ENCODE peak calls at places on chromosomes 7 and 10, in nine cellular contexts. One of them, this sample, is unnamed.

GRCh38 chr7:16585540-16585939 is 58.9 kb downstream of the LRRC72 start:
- DNase-seq in NCI-H774: no peak
- DNase-seq in ascending aorta: no peak
- DNase-seq in neuronal stem cell: no peak
- DNase-seq in fibroblast of pulmonary artery: no peak
- DNase-seq in GM13977: no peak
- DNase-seq in stimulated activated CD8-positive, alpha-beta memory T cell treated with anti-CD3 and anti-CD28 coated beads, Interleukin-7, amount 100 ng/mL, for 24 hours: no peak
- DNase-seq in frontal cortex: no peak
- DNase-seq in amniotic stem cell: no peak
- DNase-seq in this sample: no peak

GRCh38 chr7:112021348-112022044 is 184.7 kb downstream of the DOCK4 start:
- DNase-seq in GM13977: no peak
- DNase-seq in NCI-H774: no peak
- DNase-seq in stimulated activated CD8-positive, alpha-beta memory T cell treated with anti-CD3 and anti-CD28 coated beads, Interleukin-7, amount 100 ng/mL, for 24 hours: no peak
- DNase-seq in fibroblast of pulmonary artery: no peak
- DNase-seq in neuronal stem cell: no peak
- DNase-seq in ascending aorta: no peak
- DNase-seq in amniotic stem cell: no peak
- DNase-seq in frontal cortex: no peak
- DNase-seq in this sample: no peak

GRCh38 chr10:91604462-91604935 is 28.4 kb downstream of the PPP1R3C start:
- DNase-seq in neuronal stem cell: no peak
- DNase-seq in stimulated activated CD8-positive, alpha-beta memory T cell treated with anti-CD3 and anti-CD28 coated beads, Interleukin-7, amount 100 ng/mL, for 24 hours: no peak
- DNase-seq in frontal cortex: no peak
- DNase-seq in fibroblast of pulmonary artery: peak; percentile 38
- DNase-seq in ascending aorta: no peak
- DNase-seq in NCI-H774: no peak
- DNase-seq in GM13977: no peak
- DNase-seq in amniotic stem cell: no peak
- DNase-seq in this sample: no peak

GRCh38 chr7:139727151-139727705 is 50.6 kb downstream of the HIPK2 start:
- DNase-seq in frontal cortex: no peak
- DNase-seq in fibroblast of pulmonary artery: peak; percentile 61
- DNase-seq in neuronal stem cell: no peak
- DNase-seq in GM13977: no peak
- DNase-seq in amniotic stem cell: no peak
- DNase-seq in stimulated activated CD8-positive, alpha-beta memory T cell treated with anti-CD3 and anti-CD28 coated beads, Interleukin-7, amount 100 ng/mL, for 24 hours: no peak
- DNase-seq in NCI-H774: no peak
- DNase-seq in ascending aorta: no peak
- DNase-seq in this sample: no peak

GRCh38 chr7:17046666-17047065 is 164.9 kb upstream of the AGR3 start:
- DNase-seq in stimulated activated CD8-positive, alpha-beta memory T cell treated with anti-CD3 and anti-CD28 coated beads, Interleukin-7, amount 100 ng/mL, for 24 hours: no peak
- DNase-seq in ascending aorta: no peak
- DNase-seq in neuronal stem cell: no peak
- DNase-seq in NCI-H774: no peak
- DNase-seq in GM13977: no peak
- DNase-seq in amniotic stem cell: no peak
- DNase-seq in fibroblast of pulmonary artery: peak; percentile 44
- DNase-seq in frontal cortex: no peak
- DNase-seq in this sample: no peak

GRCh38 chr7:105690286-105690915 is 109.1 kb upstream of the EFCAB10 start:
- DNase-seq in stimulated activated CD8-positive, alpha-beta memory T cell treated with anti-CD3 and anti-CD28 coated beads, Interleukin-7, amount 100 ng/mL, for 24 hours: no peak
- DNase-seq in NCI-H774: no peak
- DNase-seq in neuronal stem cell: no peak
- DNase-seq in amniotic stem cell: no peak
- DNase-seq in GM13977: no peak
- DNase-seq in fibroblast of pulmonary artery: no peak
- DNase-seq in ascending aorta: no peak
- DNase-seq in frontal cortex: no peak
- DNase-seq in this sample: no peak

GRCh38 chr7:112202819-112203218 is 3.4 kb downstream of the DOCK4 start:
- DNase-seq in stimulated activated CD8-positive, alpha-beta memory T cell treated with anti-CD3 and anti-CD28 coated beads, Interleukin-7, amount 100 ng/mL, for 24 hours: no peak
- DNase-seq in NCI-H774: peak; percentile 10
- DNase-seq in neuronal stem cell: no peak
- DNase-seq in frontal cortex: no peak
- DNase-seq in fibroblast of pulmonary artery: peak; percentile 50
- DNase-seq in GM13977: no peak
- DNase-seq in amniotic stem cell: no peak
- DNase-seq in ascending aorta: no peak
- DNase-seq in this sample: no peak

GRCh38 chr10:54776622-54777021 is 24.4 kb downstream of the PCDH15 start:
- DNase-seq in frontal cortex: no peak
- DNase-seq in NCI-H774: no peak
- DNase-seq in neuronal stem cell: no peak
- DNase-seq in ascending aorta: no peak
- DNase-seq in GM13977: no peak
- DNase-seq in stimulated activated CD8-positive, alpha-beta memory T cell treated with anti-CD3 and anti-CD28 coated beads, Interleukin-7, amount 100 ng/mL, for 24 hours: no peak
- DNase-seq in fibroblast of pulmonary artery: no peak
- DNase-seq in amniotic stem cell: no peak
- DNase-seq in this sample: no peak

GRCh38 chr10:118960166-118961090 is 69.1 kb upstream of the NANOS1 start:
- DNase-seq in fibroblast of pulmonary artery: no peak
- DNase-seq in neuronal stem cell: no peak
- DNase-seq in frontal cortex: no peak
- DNase-seq in GM13977: no peak
- DNase-seq in amniotic stem cell: no peak
- DNase-seq in NCI-H774: no peak
- DNase-seq in ascending aorta: no peak
- DNase-seq in stimulated activated CD8-positive, alpha-beta memory T cell treated with anti-CD3 and anti-CD28 coated beads, Interleukin-7, amount 100 ng/mL, for 24 hours: no peak
- DNase-seq in this sample: no peak

GRCh38 chr7:104983620-104984539 is 30.1 kb upstream of the KMT2E start:
- DNase-seq in frontal cortex: peak; percentile 60
- DNase-seq in stimulated activated CD8-positive, alpha-beta memory T cell treated with anti-CD3 and anti-CD28 coated beads, Interleukin-7, amount 100 ng/mL, for 24 hours: peak; percentile 66
- DNase-seq in fibroblast of pulmonary artery: peak; percentile 91
- DNase-seq in ascending aorta: peak; percentile 95
- DNase-seq in neuronal stem cell: peak; percentile 72
- DNase-seq in NCI-H774: peak; percentile 79
- DNase-seq in GM13977: peak; percentile 81
- DNase-seq in amniotic stem cell: peak; percentile 80
- DNase-seq in this sample: peak; percentile 86

GRCh38 chr7:106623846-106624245 is 37.1 kb downstream of the CCDC71L start:
- DNase-seq in GM13977: no peak
- DNase-seq in fibroblast of pulmonary artery: peak; percentile 47
- DNase-seq in frontal cortex: no peak
- DNase-seq in stimulated activated CD8-positive, alpha-beta memory T cell treated with anti-CD3 and anti-CD28 coated beads, Interleukin-7, amount 100 ng/mL, for 24 hours: no peak
- DNase-seq in ascending aorta: no peak
- DNase-seq in neuronal stem cell: no peak
- DNase-seq in NCI-H774: no peak
- DNase-seq in amniotic stem cell: peak; percentile 40
- DNase-seq in this sample: peak; percentile 71

GRCh38 chr10:72691470-72692056 is 380 bp upstream of the MCU start:
- DNase-seq in neuronal stem cell: peak; percentile 5
- DNase-seq in stimulated activated CD8-positive, alpha-beta memory T cell treated with anti-CD3 and anti-CD28 coated beads, Interleukin-7, amount 100 ng/mL, for 24 hours: no peak
- DNase-seq in GM13977: no peak
- DNase-seq in amniotic stem cell: peak; percentile 83
- DNase-seq in NCI-H774: peak; percentile 93
- DNase-seq in ascending aorta: no peak
- DNase-seq in frontal cortex: no peak
- DNase-seq in fibroblast of pulmonary artery: no peak
- DNase-seq in this sample: no peak

GRCh38 chr10:111410740-111411139 is 333.9 kb downstream of the ADRA2A start:
- DNase-seq in stimulated activated CD8-positive, alpha-beta memory T cell treated with anti-CD3 and anti-CD28 coated beads, Interleukin-7, amount 100 ng/mL, for 24 hours: no peak
- DNase-seq in neuronal stem cell: no peak
- DNase-seq in GM13977: no peak
- DNase-seq in frontal cortex: no peak
- DNase-seq in amniotic stem cell: no peak
- DNase-seq in fibroblast of pulmonary artery: no peak
- DNase-seq in ascending aorta: no peak
- DNase-seq in NCI-H774: no peak
- DNase-seq in this sample: no peak

GRCh38 chr7:159227433-159227832 is 82.8 kb upstream of the VIPR2 start:
- DNase-seq in fibroblast of pulmonary artery: no peak
- DNase-seq in ascending aorta: no peak
- DNase-seq in neuronal stem cell: no peak
- DNase-seq in NCI-H774: no peak
- DNase-seq in frontal cortex: no peak
- DNase-seq in amniotic stem cell: no peak
- DNase-seq in GM13977: no peak
- DNase-seq in stimulated activated CD8-positive, alpha-beta memory T cell treated with anti-CD3 and anti-CD28 coated beads, Interleukin-7, amount 100 ng/mL, for 24 hours: no peak
- DNase-seq in this sample: no peak

GRCh38 chr10:11450427-11450826 is 161.0 kb downstream of the USP6NL start:
- DNase-seq in fibroblast of pulmonary artery: no peak
- DNase-seq in neuronal stem cell: no peak
- DNase-seq in amniotic stem cell: no peak
- DNase-seq in ascending aorta: no peak
- DNase-seq in stimulated activated CD8-positive, alpha-beta memory T cell treated with anti-CD3 and anti-CD28 coated beads, Interleukin-7, amount 100 ng/mL, for 24 hours: no peak
- DNase-seq in GM13977: no peak
- DNase-seq in NCI-H774: no peak
- DNase-seq in frontal cortex: no peak
- DNase-seq in this sample: no peak

GRCh38 chr7:113831509-113831908 is 87.3 kb downstream of the PPP1R3A start:
- DNase-seq in stimulated activated CD8-positive, alpha-beta memory T cell treated with anti-CD3 and anti-CD28 coated beads, Interleukin-7, amount 100 ng/mL, for 24 hours: no peak
- DNase-seq in GM13977: no peak
- DNase-seq in fibroblast of pulmonary artery: peak; percentile 7
- DNase-seq in NCI-H774: no peak
- DNase-seq in amniotic stem cell: peak; percentile 16
- DNase-seq in ascending aorta: no peak
- DNase-seq in neuronal stem cell: no peak
- DNase-seq in frontal cortex: no peak
- DNase-seq in this sample: no peak

GRCh38 chr10:132518572-132519381 is 18.8 kb upstream of the INPP5A start:
- DNase-seq in amniotic stem cell: no peak
- DNase-seq in neuronal stem cell: no peak
- DNase-seq in GM13977: peak; percentile 54
- DNase-seq in fibroblast of pulmonary artery: no peak
- DNase-seq in frontal cortex: no peak
- DNase-seq in ascending aorta: peak; percentile 64
- DNase-seq in NCI-H774: peak; percentile 20
- DNase-seq in stimulated activated CD8-positive, alpha-beta memory T cell treated with anti-CD3 and anti-CD28 coated beads, Interleukin-7, amount 100 ng/mL, for 24 hours: no peak
- DNase-seq in this sample: peak; percentile 5